ENCODE peak calls at places on chromosomes 12 and 14, in eight cellular contexts. M, C, F, X, L, A, Q and T are unnamed samples.

GRCh38 chr12:106106892-106107291 is 31.9 kb downstream of the NUAK1 start:
- DNase-seq in M (no peak), C (no peak), F (no peak), X (no peak), L (no peak), A (peak; percentile 58), Q (no peak), T (no peak)

GRCh38 chr14:32435411-32435810 is 106.3 kb downstream of the AKAP6 start:
- DNase-seq in M (no peak), C (no peak), F (no peak), X (no peak), L (no peak), A (no peak), Q (no peak), T (no peak)

GRCh38 chr12:110846615-110847566 is at the start of gene CCDC63:
- DNase-seq in M (peak; percentile 29), C (peak; percentile 60), F (peak; percentile 63), X (peak; percentile 51), L (peak; percentile 50), A (no peak), Q (peak; percentile 71), T (peak; percentile 89)

GRCh38 chr12:3205742-3206519 is 128.8 kb downstream of the TSPAN9 start:
- DNase-seq in M (no peak), C (no peak), F (no peak), X (no peak), L (no peak), A (peak; percentile 17), Q (no peak), T (no peak)

GRCh38 chr12:10210225-10210624 is 2.5 kb upstream of the GABARAPL1 start:
- DNase-seq in M (no peak), C (no peak), F (no peak), X (no peak), L (no peak), A (no peak), Q (no peak), T (no peak)

GRCh38 chr12:23093488-23093887 is 468.5 kb downstream of the ETNK1 start:
- DNase-seq in M (no peak), C (no peak), F (no peak), X (no peak), L (no peak), A (peak; percentile 9), Q (no peak), T (no peak)

GRCh38 chr12:63889236-63889635 is 44.7 kb downstream of the SRGAP1 start:
- DNase-seq in M (no peak), C (no peak), F (no peak), X (no peak), L (no peak), A (peak; percentile 85), Q (no peak), T (no peak)

GRCh38 chr12:27003421-27004311 is 10.5 kb downstream of the TM7SF3 start:
- DNase-seq in M (no peak), C (no peak), F (no peak), X (no peak), L (no peak), A (no peak), Q (no peak), T (no peak)

GRCh38 chr12:52230364-52231281 is 2.4 kb upstream of the KRT7 start:
- DNase-seq in M (no peak), C (no peak), F (peak; percentile 79), X (no peak), L (peak; percentile 94), A (peak; percentile 68), Q (peak; percentile 57), T (peak; percentile 81)

GRCh38 chr12:132145334-132145733 is 1.1 kb downstream of the NOC4L start:
- DNase-seq in M (no peak), C (no peak), F (no peak), X (no peak), L (no peak), A (no peak), Q (no peak), T (no peak)

GRCh38 chr14:64823305-64823985 is 56.3 kb downstream of the SPTB start:
- DNase-seq in M (peak; percentile 50), C (peak; percentile 78), F (peak; percentile 87), X (peak; percentile 51), L (peak; percentile 86), A (peak; percentile 69), Q (peak; percentile 80), T (peak; percentile 83)

GRCh38 chr14:68521557-68521901 is 271.3 kb downstream of the ZFP36L1 start:
- DNase-seq in M (no peak), C (no peak), F (no peak), X (no peak), L (no peak), A (no peak), Q (no peak), T (no peak)

GRCh38 chr14:68520637-68521556 is 272.0 kb downstream of the ZFP36L1 start:
- DNase-seq in M (no peak), C (peak; percentile 62), F (peak; percentile 73), X (no peak), L (peak; percentile 87), A (no peak), Q (no peak), T (peak; percentile 74)

GRCh38 chr14:68523326-68523610 is 269.6 kb downstream of the ZFP36L1 start:
- DNase-seq in M (no peak), C (no peak), F (no peak), X (no peak), L (no peak), A (no peak), Q (no peak), T (no peak)

GRCh38 chr14:68522510-68523325 is 270.1 kb downstream of the ZFP36L1 start:
- DNase-seq in M (no peak), C (no peak), F (no peak), X (no peak), L (no peak), A (no peak), Q (no peak), T (no peak)

DNA sequence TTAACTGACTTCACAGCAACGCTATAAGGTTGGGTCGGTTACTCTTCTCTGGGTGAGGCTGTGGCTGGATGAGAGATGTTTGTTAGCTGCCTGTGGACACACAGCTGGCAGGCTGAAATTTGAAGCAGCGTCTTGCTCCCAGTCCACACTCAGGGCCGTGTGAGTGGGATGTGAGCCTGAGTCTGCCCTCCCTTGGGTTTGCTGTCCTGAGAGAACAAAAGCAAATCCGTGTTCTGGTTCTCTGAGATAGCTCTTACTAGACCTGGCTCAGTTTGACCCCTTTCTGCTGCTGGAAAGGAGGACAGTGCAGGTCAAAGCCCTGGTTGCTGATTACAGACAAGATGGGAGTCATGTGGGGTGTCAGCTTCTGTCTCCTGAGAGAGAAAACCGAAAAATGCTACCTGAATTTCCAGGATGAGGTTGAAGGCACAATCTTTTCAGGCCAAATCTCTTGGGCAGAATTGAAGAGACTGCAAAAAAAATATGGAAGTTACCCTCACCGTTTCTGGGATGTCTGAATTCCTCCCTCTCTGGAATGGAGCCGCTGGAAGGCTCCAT is 270.8 kb downstream of the ZFP36L1 start:
- DNase-seq in M (no peak), C (no peak), F (no peak), X (no peak), L (no peak), A (no peak), Q (no peak), T (no peak)
- H3K4me1 ChIP-seq in M (peaks cover 38% of the 10 kb centered on the region), C (peaks cover 49% of the 10 kb centered on the region), F (peaks cover 63% of the 10 kb centered on the region), X (no peaks in the 10 kb centered on the region), L (peaks cover 69% of the 10 kb centered on the region), A (peaks cover 9% of the 10 kb centered on the region), Q (peaks cover 28% of the 10 kb centered on the region), T (peaks cover 29% of the 10 kb centered on the region)

GRCh38 chr14:21729703-21730212 is 56.1 kb upstream of the OR4E1 start:
- DNase-seq in M (no peak), C (no peak), F (no peak), X (no peak), L (no peak), A (no peak), Q (no peak), T (no peak)

GRCh38 chr14:21735639-21736307 is 62.2 kb upstream of the OR4E1 start:
- DNase-seq in M (no peak), C (no peak), F (no peak), X (no peak), L (no peak), A (no peak), Q (no peak), T (no peak)

GRCh38 chr14:21735200-21735599 is 61.6 kb upstream of the OR4E1 start:
- DNase-seq in M (no peak), C (no peak), F (no peak), X (no peak), L (no peak), A (no peak), Q (no peak), T (no peak)

DNA sequence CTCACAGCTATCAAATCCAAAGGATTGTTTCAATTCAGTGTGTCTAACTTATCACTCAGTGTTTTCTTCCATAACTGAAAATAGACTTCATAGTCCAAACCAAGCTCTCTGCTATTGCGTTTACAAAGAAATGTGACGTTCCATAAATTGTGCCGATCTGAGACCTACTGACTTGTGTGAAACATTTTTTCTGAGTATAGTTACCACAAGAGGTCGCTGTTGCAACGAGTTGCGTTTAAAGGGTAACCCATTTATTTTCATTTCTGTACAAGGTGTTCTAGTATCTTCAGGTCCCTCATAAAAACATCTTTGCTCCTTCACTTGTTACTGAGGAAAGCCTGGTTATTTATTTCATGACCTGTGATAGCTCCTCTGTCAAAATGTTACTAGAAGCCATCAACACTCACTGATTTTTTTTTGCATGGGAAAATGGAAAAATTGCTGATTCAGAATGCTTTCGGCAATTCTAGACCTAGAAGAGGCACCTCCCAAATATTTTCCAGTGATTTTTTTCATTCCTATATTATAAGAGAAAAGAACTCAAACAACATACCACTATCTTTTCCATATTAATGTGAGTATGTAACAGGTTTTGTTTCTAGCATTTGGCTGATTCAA is 60.9 kb upstream of the OR4E1 start:
- DNase-seq in M (peak; percentile 10), C (no peak), F (no peak), X (no peak), L (no peak), A (peak; percentile 39), Q (no peak), T (no peak)
- H3K36me3 ChIP-seq in M (no peaks in the 10 kb centered on the region), C (no peaks in the 10 kb centered on the region), F (no peaks in the 10 kb centered on the region), X (no peaks in the 10 kb centered on the region), L (no peaks in the 10 kb centered on the region), A (no peaks in the 10 kb centered on the region), Q (no peaks in the 10 kb centered on the region), T (no peaks in the 10 kb centered on the region)

DNA sequence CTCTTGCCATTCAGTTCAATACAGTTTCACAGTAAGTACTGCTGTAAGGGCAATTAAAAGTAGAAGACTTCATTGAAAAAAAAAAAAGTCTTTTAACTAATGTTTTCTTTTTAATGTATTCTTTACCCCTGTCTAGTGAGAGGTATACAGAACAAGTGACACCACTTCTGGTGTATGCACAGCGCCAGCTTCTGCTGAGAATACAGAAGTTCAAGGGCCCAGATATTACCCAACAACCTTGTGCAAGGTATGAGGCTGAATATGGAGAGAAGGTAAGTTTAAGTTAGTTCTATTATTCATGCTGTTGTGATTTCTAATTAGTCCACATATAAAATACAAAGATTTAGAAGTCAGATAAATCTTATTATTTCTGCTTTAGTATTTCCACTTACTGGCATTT is 168.7 kb downstream of the CFAP54 start:
- DNase-seq in M (no peak), C (no peak), F (no peak), X (no peak), L (no peak), A (no peak), Q (no peak), T (no peak)
- TF ChIP-seq CTCF in M (no peak), C (no peak), F (no peak), X (no peak), L (no peak), A (no peak), Q (no peak), T (no peak)

DNA sequence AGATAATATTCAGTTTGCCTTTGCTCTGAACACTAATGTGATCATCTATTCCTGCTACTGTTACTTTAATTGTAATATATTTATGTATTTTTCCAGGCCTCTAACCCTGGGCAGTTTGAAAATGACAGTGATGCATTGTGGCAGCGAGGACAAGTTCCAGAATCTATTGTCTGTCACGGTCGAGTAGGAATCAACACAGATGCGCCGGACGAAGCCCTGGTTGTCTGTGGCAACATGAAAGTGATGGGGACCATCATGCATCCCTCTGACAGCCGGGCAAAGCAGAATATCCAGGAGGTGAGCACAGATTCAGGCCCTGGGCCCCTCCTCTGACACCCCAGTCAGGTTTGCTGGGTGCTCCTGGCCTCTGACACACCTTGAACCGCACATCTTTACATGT is 78.5 kb downstream of the MYRFL start:
- DNase-seq in M (no peak), C (no peak), F (no peak), X (no peak), L (no peak), A (no peak), Q (no peak), T (no peak)
- H3K4me1 ChIP-seq in M (no peaks in the 10 kb centered on the region), C (no peaks in the 10 kb centered on the region), F (peaks cover 4% of the 10 kb centered on the region), X (no peaks in the 10 kb centered on the region), L (peaks cover 3% of the 10 kb centered on the region), A (no peaks in the 10 kb centered on the region), Q (peaks cover 8% of the 10 kb centered on the region), T (no peaks in the 10 kb centered on the region)